ENCODE peak calls at places on chromosome 1, in nine cellular contexts. One of them, this sample, is unnamed.

GRCh38 chr1:67689267-67690017 is 4.4 kb downstream of the GADD45A start:
- DNase-seq in iris pigment epithelial cell: no peak
- DNase-seq in Right ventricle myocardium superior: no peak
- DNase-seq in IMR-90: no peak
- DNase-seq in GM04504: no peak
- DNase-seq in psoas muscle: no peak
- DNase-seq in T-helper 1 cell: no peak
- DNase-seq in astrocyte of the cerebellum: no peak
- DNase-seq in T-helper 2 cell: no peak
- DNase-seq in this sample: no peak

GRCh38 chr1:22266162-22266561 is 123.3 kb upstream of the WNT4 start:
- DNase-seq in astrocyte of the cerebellum: no peak
- DNase-seq in iris pigment epithelial cell: no peak
- DNase-seq in Right ventricle myocardium superior: no peak
- DNase-seq in psoas muscle: no peak
- DNase-seq in T-helper 2 cell: no peak
- DNase-seq in T-helper 1 cell: no peak
- DNase-seq in GM04504: no peak
- DNase-seq in IMR-90: no peak
- DNase-seq in this sample: no peak

GRCh38 chr1:89555550-89555949 is 30.9 kb downstream of the LRRC8B start:
- DNase-seq in T-helper 1 cell: no peak
- DNase-seq in psoas muscle: no peak
- DNase-seq in T-helper 2 cell: no peak
- DNase-seq in GM04504: no peak
- DNase-seq in IMR-90: no peak
- DNase-seq in Right ventricle myocardium superior: no peak
- DNase-seq in iris pigment epithelial cell: no peak
- DNase-seq in astrocyte of the cerebellum: no peak
- DNase-seq in this sample: no peak

GRCh38 chr1:84377480-84378095 is 20.7 kb upstream of the DNASE2B start:
- DNase-seq in Right ventricle myocardium superior: no peak
- DNase-seq in T-helper 1 cell: no peak
- DNase-seq in astrocyte of the cerebellum: peak; percentile 90
- DNase-seq in psoas muscle: no peak
- DNase-seq in IMR-90: peak; percentile 92
- DNase-seq in GM04504: no peak
- DNase-seq in T-helper 2 cell: no peak
- DNase-seq in iris pigment epithelial cell: peak; percentile 91
- DNase-seq in this sample: peak; percentile 81

GRCh38 chr1:215776336-215776735 is 209.2 kb downstream of the KCTD3 start:
- DNase-seq in astrocyte of the cerebellum: no peak
- DNase-seq in Right ventricle myocardium superior: no peak
- DNase-seq in iris pigment epithelial cell: no peak
- DNase-seq in psoas muscle: no peak
- DNase-seq in GM04504: no peak
- DNase-seq in T-helper 1 cell: no peak
- DNase-seq in IMR-90: no peak
- DNase-seq in T-helper 2 cell: no peak
- DNase-seq in this sample: no peak

GRCh38 chr1:232428781-232429530 is 201.0 kb downstream of the SIPA1L2 start:
- DNase-seq in Right ventricle myocardium superior: no peak
- DNase-seq in psoas muscle: no peak
- DNase-seq in T-helper 2 cell: no peak
- DNase-seq in IMR-90: peak; percentile 89
- DNase-seq in T-helper 1 cell: no peak
- DNase-seq in GM04504: no peak
- DNase-seq in astrocyte of the cerebellum: no peak
- DNase-seq in iris pigment epithelial cell: peak; percentile 87
- DNase-seq in this sample: peak; percentile 80

GRCh38 chr1:204818998-204819397 is 51.7 kb upstream of the NFASC start:
- DNase-seq in T-helper 1 cell: no peak
- DNase-seq in Right ventricle myocardium superior: no peak
- DNase-seq in psoas muscle: no peak
- DNase-seq in T-helper 2 cell: no peak
- DNase-seq in astrocyte of the cerebellum: no peak
- DNase-seq in iris pigment epithelial cell: no peak
- DNase-seq in IMR-90: no peak
- DNase-seq in GM04504: no peak
- DNase-seq in this sample: no peak

GRCh38 chr1:93723101-93723500 is 41.5 kb upstream of the BCAR3 start:
- DNase-seq in Right ventricle myocardium superior: peak; percentile 68
- DNase-seq in astrocyte of the cerebellum: no peak
- DNase-seq in T-helper 1 cell: no peak
- DNase-seq in IMR-90: no peak
- DNase-seq in T-helper 2 cell: no peak
- DNase-seq in psoas muscle: no peak
- DNase-seq in iris pigment epithelial cell: no peak
- DNase-seq in GM04504: no peak
- DNase-seq in this sample: no peak

GRCh38 chr1:153277852-153278251 is 18.4 kb downstream of the LORICRIN start:
- DNase-seq in GM04504: no peak
- DNase-seq in IMR-90: no peak
- DNase-seq in Right ventricle myocardium superior: no peak
- DNase-seq in iris pigment epithelial cell: no peak
- DNase-seq in astrocyte of the cerebellum: no peak
- DNase-seq in T-helper 1 cell: no peak
- DNase-seq in psoas muscle: no peak
- DNase-seq in T-helper 2 cell: peak; percentile 35
- DNase-seq in this sample: no peak

GRCh38 chr1:33010946-33011731 is 25.5 kb downstream of the AK2 start:
- DNase-seq in astrocyte of the cerebellum: no peak
- DNase-seq in GM04504: no peak
- DNase-seq in IMR-90: peak; percentile 61
- DNase-seq in T-helper 2 cell: no peak
- DNase-seq in psoas muscle: no peak
- DNase-seq in iris pigment epithelial cell: no peak
- DNase-seq in Right ventricle myocardium superior: peak; percentile 55
- DNase-seq in T-helper 1 cell: no peak
- DNase-seq in this sample: no peak

GRCh38 chr1:29047142-29047541 is 76.6 kb downstream of the TMEM200B start:
- DNase-seq in T-helper 2 cell: no peak
- DNase-seq in T-helper 1 cell: no peak
- DNase-seq in psoas muscle: no peak
- DNase-seq in GM04504: no peak
- DNase-seq in IMR-90: no peak
- DNase-seq in iris pigment epithelial cell: no peak
- DNase-seq in astrocyte of the cerebellum: no peak
- DNase-seq in Right ventricle myocardium superior: no peak
- DNase-seq in this sample: no peak

This sample was measured in brain microvascular endothelial cell.